ENCODE peak calls at places on chromosomes 4 and X, in ten cellular contexts. F is astrocyte; V is NCI-H524; M is NCI-H345; D is transverse colon; Z is EH; N is activated CD4-positive, alpha-beta T cell treated with anti-CD3 and anti-CD28 coated beads for 36 hours; H is NCI-H2029; U is HCT116; T is activated naive CD8-positive, alpha-beta T cell treated with anti-CD3 and anti-CD28 coated beads, Interleukin-2, amount 50 U/mL, for 16 hours. R is an unnamed sample.

GRCh38 chr4:7652451-7652871 is 217.7 kb upstream of the PSAPL1 start:
- DNase-seq in F (peak), V (no peak), M (no peak), D (no peak), Z (no peak), N (no peak), H (no peak), U (no peak), T (no peak), R (no peak)

GRCh38 chr4:75733369-75733768 is 9.0 kb downstream of the USO1 start:
- DNase-seq in F (peak), V (no peak), M (no peak), D (no peak), Z (peak), N (no peak), H (no peak), U (no peak), T (no peak), R (no peak)

GRCh38 chr4:97074531-97074930 is 1068.7 kb downstream of the STPG2 start:
- DNase-seq in F (no peak), V (no peak), M (no peak), D (no peak), Z (no peak), N (no peak), H (no peak), U (no peak), T (no peak), R (no peak)

GRCh38 chr4:950136-951020 is 18.1 kb downstream of the TMEM175 start:
- DNase-seq in F (no peak), V (no peak), M (no peak), D (no peak), Z (no peak), N (no peak), H (no peak), U (no peak), T (no peak), R (peak)

GRCh38 chr4:105894570-105895323 is 524 bp upstream of the NPNT start:
- DNase-seq in F (peak), V (no peak), M (peak), D (peak), Z (peak), N (peak), H (peak), U (peak), T (no peak), R (no peak)

GRCh38 chr4:88054909-88055308 is 47.5 kb downstream of the PKD2 start:
- DNase-seq in F (peak), V (peak), M (no peak), D (peak), Z (peak), N (peak), H (no peak), U (peak), T (no peak), R (peak)

GRCh38 chrX:8126092-8126491 is 45.0 kb downstream of the VCX2 start:
- DNase-seq in F (no peak), V (no peak), M (no peak), D (no peak), Z (no peak), N (no peak), H (no peak), U (no peak), T (no peak), R (no peak)

GRCh38 chr4:145281946-145282345 is 101.6 kb upstream of the OTUD4 start:
- DNase-seq in F (no peak), V (no peak), M (no peak), D (no peak), Z (no peak), N (no peak), H (no peak), U (no peak), T (no peak), R (no peak)

GRCh38 chrX:44178271-44178670 is 165.2 kb downstream of the EFHC2 start:
- DNase-seq in F (no peak), V (no peak), M (no peak), D (no peak), Z (no peak), N (no peak), H (no peak), U (no peak), T (no peak), R (no peak)

R was measured in activated CD4-positive, alpha-beta memory T cell treated with anti-CD3 and anti-CD28 coated beads for 36 hours.